ENCODE peak calls at places on chromosomes 12 and 14, in eight cellular contexts. One of them, this sample, is unnamed.

GRCh38 chr12:125989716-125990115 is 924.5 kb downstream of the AACS start:
- DNase-seq in esophagus squamous epithelium: no peak
- DNase-seq in right cardiac atrium: no peak
- DNase-seq in fibroblast of mammary gland: no peak
- DNase-seq in neural progenitor cell: no peak
- DNase-seq in left lung: no peak
- DNase-seq in epithelial cell of esophagus: no peak
- DNase-seq in H1: no peak
- DNase-seq in this sample: no peak

GRCh38 chr14:31205681-31206535 is 1.7 kb downstream of the HECTD1 start:
- DNase-seq in esophagus squamous epithelium: no peak
- DNase-seq in right cardiac atrium: no peak
- DNase-seq in fibroblast of mammary gland: peak
- DNase-seq in neural progenitor cell: peak
- DNase-seq in left lung: no peak
- DNase-seq in epithelial cell of esophagus: peak
- DNase-seq in H1: no peak
- DNase-seq in this sample: peak

GRCh38 chr12:121748571-121749265 is 36.2 kb downstream of the TMEM120B start:
- DNase-seq in esophagus squamous epithelium: no peak
- DNase-seq in right cardiac atrium: peak
- DNase-seq in fibroblast of mammary gland: peak
- DNase-seq in neural progenitor cell: peak
- DNase-seq in left lung: no peak
- DNase-seq in epithelial cell of esophagus: peak
- DNase-seq in H1: peak
- DNase-seq in this sample: peak

GRCh38 chr14:57970175-57970574 is 104.3 kb upstream of the SLC35F4 start:
- DNase-seq in esophagus squamous epithelium: no peak
- DNase-seq in right cardiac atrium: no peak
- DNase-seq in fibroblast of mammary gland: no peak
- DNase-seq in neural progenitor cell: no peak
- DNase-seq in left lung: no peak
- DNase-seq in epithelial cell of esophagus: no peak
- DNase-seq in H1: no peak
- DNase-seq in this sample: no peak

GRCh38 chr12:12564911-12565310 is 2.2 kb upstream of the DUSP16 start:
- DNase-seq in esophagus squamous epithelium: no peak
- DNase-seq in right cardiac atrium: no peak
- DNase-seq in fibroblast of mammary gland: no peak
- DNase-seq in neural progenitor cell: no peak
- DNase-seq in left lung: no peak
- DNase-seq in epithelial cell of esophagus: peak
- DNase-seq in H1: no peak
- DNase-seq in this sample: no peak

GRCh38 chr12:126952106-126953007 is 1314.6 kb upstream of the TMEM132C start:
- DNase-seq in esophagus squamous epithelium: no peak
- DNase-seq in right cardiac atrium: no peak
- DNase-seq in fibroblast of mammary gland: no peak
- DNase-seq in neural progenitor cell: peak
- DNase-seq in left lung: no peak
- DNase-seq in epithelial cell of esophagus: no peak
- DNase-seq in H1: no peak
- DNase-seq in this sample: no peak

GRCh38 chr12:49014547-49014946 is 4.0 kb downstream of the PRKAG1 start:
- DNase-seq in esophagus squamous epithelium: no peak
- DNase-seq in right cardiac atrium: no peak
- DNase-seq in fibroblast of mammary gland: peak
- DNase-seq in neural progenitor cell: no peak
- DNase-seq in left lung: no peak
- DNase-seq in epithelial cell of esophagus: peak
- DNase-seq in H1: no peak
- DNase-seq in this sample: peak

GRCh38 chr14:100334904-100335303 is 11.8 kb downstream of the SLC25A47 start:
- DNase-seq in esophagus squamous epithelium: no peak
- DNase-seq in right cardiac atrium: no peak
- DNase-seq in fibroblast of mammary gland: no peak
- DNase-seq in neural progenitor cell: no peak
- DNase-seq in left lung: peak
- DNase-seq in epithelial cell of esophagus: no peak
- DNase-seq in H1: no peak
- DNase-seq in this sample: no peak

GRCh38 chr12:20475542-20475941 is 107.2 kb downstream of the PDE3A start:
- DNase-seq in esophagus squamous epithelium: no peak
- DNase-seq in right cardiac atrium: no peak
- DNase-seq in fibroblast of mammary gland: peak
- DNase-seq in neural progenitor cell: no peak
- DNase-seq in left lung: no peak
- DNase-seq in epithelial cell of esophagus: no peak
- DNase-seq in H1: no peak
- DNase-seq in this sample: peak

DNA sequence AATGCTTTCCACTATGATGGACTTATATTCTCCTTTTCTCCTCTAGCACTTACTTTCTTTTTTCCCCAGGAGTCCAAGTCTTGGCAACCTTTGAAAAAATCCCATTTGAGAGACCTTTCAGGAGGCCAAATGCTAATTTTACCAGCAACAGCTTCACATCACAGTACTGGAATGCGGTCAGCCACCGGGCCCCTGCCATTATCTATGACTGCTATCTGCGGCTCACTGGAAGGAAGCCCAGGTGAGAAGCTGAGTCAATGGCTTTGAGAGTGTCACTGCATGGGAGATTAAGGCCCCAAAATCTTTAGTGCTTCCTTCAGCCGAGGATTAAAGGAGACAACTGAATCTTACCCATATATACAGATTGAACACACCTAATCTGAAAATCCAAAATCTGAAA is 64.2 kb downstream of the ERGIC2 start:
- DNase-seq in esophagus squamous epithelium: no peak
- DNase-seq in right cardiac atrium: peak
- DNase-seq in fibroblast of mammary gland: peak
- DNase-seq in neural progenitor cell: peak
- DNase-seq in left lung: no peak
- DNase-seq in epithelial cell of esophagus: peak
- DNase-seq in H1: no peak
- DNase-seq in this sample: peak
- H3K4me3 ChIP-seq in esophagus squamous epithelium: no peak
- H3K4me3 ChIP-seq in right cardiac atrium: peak
- H3K4me3 ChIP-seq in fibroblast of mammary gland: no peak
- H3K4me3 ChIP-seq in neural progenitor cell: no peak
- H3K4me3 ChIP-seq in left lung: no peak
- H3K4me3 ChIP-seq in epithelial cell of esophagus: no peak
- H3K4me3 ChIP-seq in H1: no peak
- H3K4me3 ChIP-seq in this sample: no peak

GRCh38 chr12:130715150-130715995 is 726 bp downstream of the RIMBP2 start:
- DNase-seq in esophagus squamous epithelium: no peak
- DNase-seq in right cardiac atrium: no peak
- DNase-seq in fibroblast of mammary gland: no peak
- DNase-seq in neural progenitor cell: peak
- DNase-seq in left lung: no peak
- DNase-seq in epithelial cell of esophagus: no peak
- DNase-seq in H1: peak
- DNase-seq in this sample: no peak

GRCh38 chr12:130712346-130713065 is 3.6 kb downstream of the RIMBP2 start:
- DNase-seq in esophagus squamous epithelium: no peak
- DNase-seq in right cardiac atrium: no peak
- DNase-seq in fibroblast of mammary gland: no peak
- DNase-seq in neural progenitor cell: no peak
- DNase-seq in left lung: no peak
- DNase-seq in epithelial cell of esophagus: no peak
- DNase-seq in H1: no peak
- DNase-seq in this sample: no peak

GRCh38 chr12:130714591-130715149 is 1.4 kb downstream of the RIMBP2 start:
- DNase-seq in esophagus squamous epithelium: no peak
- DNase-seq in right cardiac atrium: no peak
- DNase-seq in fibroblast of mammary gland: no peak
- DNase-seq in neural progenitor cell: peak
- DNase-seq in left lung: no peak
- DNase-seq in epithelial cell of esophagus: no peak
- DNase-seq in H1: peak
- DNase-seq in this sample: no peak

GRCh38 chr12:130713581-130713991 is 2.5 kb downstream of the RIMBP2 start:
- DNase-seq in esophagus squamous epithelium: no peak
- DNase-seq in right cardiac atrium: no peak
- DNase-seq in fibroblast of mammary gland: no peak
- DNase-seq in neural progenitor cell: no peak
- DNase-seq in left lung: no peak
- DNase-seq in epithelial cell of esophagus: no peak
- DNase-seq in H1: no peak
- DNase-seq in this sample: no peak

DNA sequence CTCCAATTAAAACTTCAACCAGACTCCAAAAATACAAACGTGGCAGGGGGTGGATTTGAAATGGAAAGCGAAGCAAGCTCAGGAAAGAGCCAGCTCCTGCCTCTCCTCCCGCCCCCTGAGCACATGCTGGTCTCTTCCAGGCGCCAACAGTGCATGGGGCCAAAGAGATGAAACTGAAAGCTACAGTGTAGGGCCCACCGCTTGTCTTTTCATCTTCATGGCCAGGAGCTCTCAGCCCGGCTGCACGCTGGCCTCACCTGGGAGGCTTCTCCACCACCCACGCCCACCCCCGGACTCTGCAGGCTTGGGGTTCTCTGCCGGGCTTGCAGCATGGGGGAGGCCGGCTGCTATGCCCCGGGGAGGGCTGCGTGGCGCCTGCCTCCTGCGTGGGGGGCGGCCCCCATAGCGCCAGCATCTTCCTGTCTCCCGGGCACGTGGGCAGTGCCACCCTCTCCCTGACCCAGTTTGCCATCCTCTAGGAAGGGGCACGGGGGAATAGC is 2.0 kb downstream of the RIMBP2 start:
- DNase-seq in esophagus squamous epithelium: no peak
- DNase-seq in right cardiac atrium: peak
- DNase-seq in fibroblast of mammary gland: no peak
- DNase-seq in neural progenitor cell: peak
- DNase-seq in left lung: no peak
- DNase-seq in epithelial cell of esophagus: no peak
- DNase-seq in H1: no peak
- DNase-seq in this sample: no peak
- H3K4me3 ChIP-seq in esophagus squamous epithelium: peak
- H3K4me3 ChIP-seq in right cardiac atrium: peak
- H3K4me3 ChIP-seq in fibroblast of mammary gland: no peak
- H3K4me3 ChIP-seq in neural progenitor cell: peak
- H3K4me3 ChIP-seq in left lung: no peak
- H3K4me3 ChIP-seq in epithelial cell of esophagus: no peak
- H3K4me3 ChIP-seq in H1: no peak
- H3K4me3 ChIP-seq in this sample: no peak

DNA sequence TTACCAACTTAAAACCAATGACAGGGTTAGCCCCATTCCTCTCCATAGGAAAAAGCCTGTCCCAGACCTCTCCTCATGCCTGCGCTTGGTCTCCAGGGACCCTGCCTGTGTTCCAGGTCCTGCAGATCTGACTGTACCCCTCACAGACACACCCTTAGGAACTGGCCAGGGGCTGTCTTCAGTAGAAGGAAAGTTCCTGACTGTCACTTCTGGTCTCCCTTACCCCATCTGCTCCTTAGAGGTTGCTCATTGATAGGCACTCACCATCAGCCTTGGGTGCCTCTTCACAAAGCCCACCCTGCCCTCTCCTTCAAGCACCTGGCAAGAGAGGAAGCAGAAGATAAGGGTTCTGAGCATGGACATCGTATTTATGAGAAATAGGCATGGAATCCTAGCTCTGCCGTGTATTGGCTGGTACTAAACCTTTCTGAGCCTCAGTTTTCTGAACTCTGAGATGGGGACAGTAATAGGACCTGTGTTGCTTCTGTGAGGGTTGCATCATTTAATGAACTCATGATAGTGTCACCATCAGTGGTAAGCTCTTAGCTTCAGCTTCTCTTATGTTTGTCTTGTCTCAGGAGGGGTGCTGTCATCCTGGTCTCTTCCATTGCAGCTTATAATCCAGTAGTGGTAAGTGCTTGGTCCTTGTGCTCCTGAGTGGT is 7.5 kb downstream of the DHRS2 start:
- DNase-seq in esophagus squamous epithelium: no peak
- DNase-seq in right cardiac atrium: no peak
- DNase-seq in fibroblast of mammary gland: no peak
- DNase-seq in neural progenitor cell: no peak
- DNase-seq in left lung: no peak
- DNase-seq in epithelial cell of esophagus: no peak
- DNase-seq in H1: no peak
- DNase-seq in this sample: no peak
- H3K4me3 ChIP-seq in esophagus squamous epithelium: no peak
- H3K4me3 ChIP-seq in right cardiac atrium: no peak
- H3K4me3 ChIP-seq in fibroblast of mammary gland: no peak
- H3K4me3 ChIP-seq in neural progenitor cell: no peak
- H3K4me3 ChIP-seq in left lung: no peak
- H3K4me3 ChIP-seq in epithelial cell of esophagus: no peak
- H3K4me3 ChIP-seq in H1: no peak
- H3K4me3 ChIP-seq in this sample: no peak

GRCh38 chr12:128266559-128267245 is at the start of gene TMEM132C:
- DNase-seq in esophagus squamous epithelium: no peak
- DNase-seq in right cardiac atrium: peak
- DNase-seq in fibroblast of mammary gland: no peak
- DNase-seq in neural progenitor cell: peak
- DNase-seq in left lung: no peak
- DNase-seq in epithelial cell of esophagus: no peak
- DNase-seq in H1: peak
- DNase-seq in this sample: no peak
- H3K4me3 ChIP-seq in esophagus squamous epithelium: peak
- H3K4me3 ChIP-seq in right cardiac atrium: peak
- H3K4me3 ChIP-seq in fibroblast of mammary gland: no peak
- H3K4me3 ChIP-seq in neural progenitor cell: peak
- H3K4me3 ChIP-seq in left lung: no peak
- H3K4me3 ChIP-seq in epithelial cell of esophagus: no peak
- H3K4me3 ChIP-seq in H1: peak
- H3K4me3 ChIP-seq in this sample: no peak

DNA sequence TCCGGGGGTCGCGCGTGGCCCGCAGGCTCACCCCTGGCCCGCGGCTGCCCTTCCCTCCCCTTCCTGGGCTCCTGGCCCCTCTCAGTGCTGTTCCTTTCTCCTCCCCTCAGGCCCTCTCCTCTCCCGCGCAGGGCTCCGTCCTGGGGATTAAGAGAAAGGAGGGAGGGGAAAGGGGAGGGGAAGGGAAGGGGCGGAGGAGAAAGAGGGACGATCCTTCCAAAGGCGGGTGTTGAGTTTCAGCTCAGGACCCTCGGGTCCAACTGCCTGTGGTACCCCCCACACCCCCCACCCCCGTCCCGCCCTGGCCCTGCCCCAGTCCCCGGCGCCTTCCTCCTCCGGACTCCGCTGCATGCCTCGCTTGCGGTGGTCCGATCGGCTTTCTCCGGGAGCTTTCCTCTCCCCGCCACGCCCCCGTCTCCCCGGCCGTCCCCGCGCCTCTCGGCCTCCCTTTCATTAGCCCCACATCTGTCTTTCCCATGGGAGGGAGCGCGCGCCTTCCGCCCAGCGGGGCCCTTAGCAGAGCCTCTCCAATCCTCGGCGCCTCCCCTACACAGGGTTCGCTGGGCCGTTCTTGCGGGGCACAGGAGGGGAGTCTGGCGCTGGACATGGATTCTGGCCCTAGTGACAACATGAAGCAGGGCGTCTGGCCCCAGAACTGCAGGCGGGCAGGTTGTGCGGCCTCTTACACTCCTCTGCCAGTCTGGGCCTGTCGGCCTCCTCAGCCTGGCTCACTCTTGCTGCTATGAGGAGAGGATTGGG is 1.4 kb upstream of the EFS start:
- DNase-seq in esophagus squamous epithelium: no peak
- DNase-seq in right cardiac atrium: peak
- DNase-seq in fibroblast of mammary gland: peak
- DNase-seq in neural progenitor cell: peak
- DNase-seq in left lung: peak
- DNase-seq in epithelial cell of esophagus: peak
- DNase-seq in H1: peak
- DNase-seq in this sample: peak
- H3K4me3 ChIP-seq in esophagus squamous epithelium: peak
- H3K4me3 ChIP-seq in right cardiac atrium: peak
- H3K4me3 ChIP-seq in fibroblast of mammary gland: peak
- H3K4me3 ChIP-seq in neural progenitor cell: peak
- H3K4me3 ChIP-seq in left lung: peak
- H3K4me3 ChIP-seq in epithelial cell of esophagus: peak
- H3K4me3 ChIP-seq in H1: peak
- H3K4me3 ChIP-seq in this sample: peak